ENCODE peak calls at places on chromosomes 7 and 10, in six cellular contexts. X is H1; A is upper lobe of right lung; W is heart left ventricle; D is CD8-positive, alpha-beta T cell; Z is neuronal stem cell. O is an unnamed sample. For H3K4me1 and H3K36me3, the result is how much of the 10 kb centered on the place peaks cover.

GRCh38 chr7:43878867-43879266 is 9.6 kb upstream of the MRPS24 start:
- DNase-seq in D (no peak), A (no peak), Z (no peak), W (no peak), X (no peak), O (no peak)

GRCh38 chr7:22338875-22339274 is 18.1 kb downstream of the RAPGEF5 start:
- DNase-seq in Z (no peak), W (no peak), D (no peak), A (no peak), X (no peak), O (no peak)

GRCh38 chr10:128257404-128257803 is 131.2 kb upstream of the MKI67 start:
- DNase-seq in X (no peak), A (no peak), Z (no peak), D (no peak), W (no peak), O (no peak)

GRCh38 chr7:55366461-55367138 is 1.5 kb downstream of the LANCL2 start:
- DNase-seq in Z (no peak), X (no peak), D (peak), A (no peak), W (no peak), O (no peak)

GRCh38 chr10:122515588-122516231 is 44.8 kb upstream of the DMBT1 start:
- DNase-seq in D (peak), X (no peak), A (no peak), Z (no peak), W (peak), O (no peak)

GRCh38 chr7:41574377-41574776 is 128.5 kb downstream of the INHBA start:
- DNase-seq in X (no peak), Z (no peak), W (no peak), D (no peak), A (no peak), O (no peak)

GRCh38 chr10:35208949-35209613 is 82.4 kb downstream of the CREM start:
- DNase-seq in A (no peak), D (no peak), W (no peak), X (no peak), Z (no peak), O (no peak)

GRCh38 chr10:43692051-43692825 is 43.6 kb upstream of the ZNF32 start:
- DNase-seq in D (no peak), Z (no peak), A (peak), X (no peak), W (peak), O (no peak)

GRCh38 chr10:76675951-76676587 is 961.5 kb downstream of the KCNMA1 start:
- DNase-seq in X (no peak), D (no peak), A (no peak), W (peak), Z (no peak), O (no peak)

GRCh38 chr7:88167223-88167622 is 52.6 kb downstream of the SRI start:
- DNase-seq in D (no peak), X (no peak), W (no peak), A (no peak), Z (no peak), O (no peak)

GRCh38 chr10:123109466-123109865 is 26.3 kb upstream of the HMX3 start:
- DNase-seq in D (no peak), Z (no peak), W (no peak), A (no peak), X (no peak), O (no peak)

GRCh38 chr10:71222541-71223364 is 10.4 kb downstream of the UNC5B start:
- DNase-seq in X (no peak), W (no peak), A (peak), D (no peak), Z (no peak), O (no peak)

GRCh38 chr7:17304926-17305325 is 6.5 kb downstream of the AHR start:
- DNase-seq in A (no peak), W (no peak), D (no peak), X (no peak), Z (no peak), O (no peak)

GRCh38 chr10:12006671-12007070 is 35.9 kb downstream of the UPF2 start:
- DNase-seq in A (no peak), Z (no peak), D (no peak), X (no peak), W (no peak), O (no peak)

GRCh38 chr10:1134156-1134555 is 78.0 kb downstream of the WDR37 start:
- DNase-seq in D (no peak), X (peak), W (no peak), Z (no peak), A (no peak), O (no peak)

GRCh38 chr10:78424721-78425120 is 391.1 kb downstream of the RPS24 start:
- DNase-seq in W (no peak), X (no peak), A (no peak), D (no peak), Z (no peak), O (no peak)

GRCh38 chr10:74967850-74968620 is 141.6 kb downstream of the KAT6B start:
- DNase-seq in D (peak), W (no peak), X (no peak), A (no peak), Z (no peak), O (no peak)

GRCh38 chr7:42673951-42674350 is 237.9 kb downstream of the C7orf25 start:
- DNase-seq in A (no peak), W (no peak), X (no peak), D (no peak), Z (no peak), O (no peak)

GRCh38 chr10:115659616-115660015 is 566.5 kb downstream of the ATRNL1 start:
- DNase-seq in D (no peak), A (no peak), W (no peak), Z (no peak), X (no peak), O (no peak)

GRCh38 chr10:93063977-93064660 is 3.5 kb downstream of the CYP26C1 start:
- DNase-seq in X (no peak), W (no peak), A (no peak), Z (no peak), D (no peak), O (no peak)

GRCh38 chr7:139618482-139619366 is 95.2 kb downstream of the CLEC2L start:
- DNase-seq in X (peak), W (peak), Z (peak), D (peak), A (no peak), O (no peak)

DNA sequence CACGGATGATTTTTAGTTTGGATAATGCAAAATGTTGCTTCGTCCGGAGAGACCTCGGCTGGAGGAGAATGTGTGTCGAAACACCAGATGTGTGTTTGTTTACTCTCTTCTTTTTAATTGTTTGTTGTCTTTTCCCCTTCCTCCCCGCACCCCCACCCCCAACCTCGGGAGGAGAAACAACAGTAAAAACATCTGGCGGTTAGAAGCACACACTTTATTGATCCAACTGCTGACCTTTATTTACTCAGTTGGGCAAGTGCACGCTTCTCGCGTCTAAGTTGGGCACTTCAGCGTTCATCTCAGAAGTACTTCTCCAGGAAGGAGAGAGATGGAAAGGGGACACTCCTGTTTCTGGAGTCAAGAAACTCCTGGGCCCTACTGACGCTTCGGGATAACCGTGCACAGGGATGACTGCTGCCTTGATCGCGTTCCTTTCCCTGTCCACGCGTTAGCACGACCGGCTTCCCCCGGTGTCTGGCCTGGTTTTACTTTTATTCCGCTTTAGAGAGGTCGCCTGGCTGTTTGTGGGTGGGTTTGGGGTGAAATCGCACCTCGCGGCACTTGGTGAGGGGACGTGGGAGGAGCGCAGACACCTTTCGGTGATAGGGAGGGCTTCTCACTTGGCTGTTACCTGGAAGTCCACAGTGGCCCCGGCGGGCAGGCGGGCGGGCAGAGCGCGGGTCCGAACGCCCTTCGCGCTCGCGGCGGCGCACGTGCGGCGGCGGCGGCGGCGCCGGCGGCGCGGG is 168.3 kb upstream of the PPP1R3A start:
- DNase-seq in Z (peak), D (no peak), X (peak), A (peak), W (peak), O (peak)
- H3K4me1 ChIP-seq in Z (under half), D (under half), X (under half), A (under half), W (half or more), O (under half)

GRCh38 chr7:155963771-155964195 is 151.5 kb upstream of the SHH start:
- DNase-seq in A (no peak), X (no peak), W (no peak), D (no peak), Z (no peak), O (no peak)
- H3K36me3 ChIP-seq in A (under half), X (under half), W (under half), D (under half), Z (under half), O (under half)

GRCh38 chr10:33327750-33328149 is 6.7 kb downstream of the NRP1 start:
- DNase-seq in W (no peak), Z (no peak), A (no peak), D (no peak), X (no peak), O (no peak)
- H3K4me1 ChIP-seq in W (half or more), Z (under half), A (under half), D (under half), X (under half), O (half or more)

GRCh38 chr7:143399151-143399550 is 9.5 kb downstream of the EPHA1 start:
- DNase-seq in X (no peak), D (no peak), A (no peak), Z (no peak), W (no peak), O (no peak)

GRCh38 chr7:143398616-143399015 is 10.0 kb downstream of the EPHA1 start:
- DNase-seq in A (no peak), X (no peak), D (no peak), W (no peak), Z (no peak), O (no peak)

GRCh38 chr7:143401265-143401664 is 7.4 kb downstream of the EPHA1 start:
- DNase-seq in X (no peak), A (no peak), W (no peak), D (no peak), Z (no peak), O (no peak)

GRCh38 chr7:143397710-143398530 is 10.7 kb downstream of the EPHA1 start:
- DNase-seq in X (no peak), D (no peak), A (no peak), W (no peak), Z (no peak), O (no peak)

GRCh38 chr7:143399642-143400041 is 9.0 kb downstream of the EPHA1 start:
- DNase-seq in Z (no peak), W (no peak), A (no peak), D (no peak), X (no peak), O (no peak)
- H3K36me3 ChIP-seq in Z (under half), W (under half), A (under half), D (under half), X (half or more), O (under half)